ENCODE peak calls at places on chromosome 16, in five cellular contexts. One of them, this sample, is unnamed.

GRCh38 chr16:48831081-48831722 is 221.2 kb upstream of the N4BP1 start:
- DNase-seq in fibroblast of lung: no peak
- DNase-seq in brain microvascular endothelial cell: no peak
- DNase-seq in uterus: no peak
- DNase-seq in A549: peak
- DNase-seq in this sample: peak

GRCh38 chr16:67463691-67464090 is 17.3 kb downstream of the ATP6V0D1 start:
- DNase-seq in uterus: no peak
- DNase-seq in fibroblast of lung: no peak
- DNase-seq in A549: no peak
- DNase-seq in brain microvascular endothelial cell: no peak
- DNase-seq in this sample: no peak

GRCh38 chr16:61653544-61653943 is 382.7 kb downstream of the CDH8 start:
- DNase-seq in brain microvascular endothelial cell: no peak
- DNase-seq in A549: no peak
- DNase-seq in uterus: no peak
- DNase-seq in fibroblast of lung: no peak
- DNase-seq in this sample: no peak

GRCh38 chr16:19393226-19394074 is 24.2 kb upstream of the TMC5 start:
- DNase-seq in brain microvascular endothelial cell: peak
- DNase-seq in uterus: no peak
- DNase-seq in fibroblast of lung: peak
- DNase-seq in A549: peak
- DNase-seq in this sample: no peak

GRCh38 chr16:1150511-1150982 is 2.4 kb upstream of the CACNA1H start:
- DNase-seq in brain microvascular endothelial cell: peak
- DNase-seq in A549: peak
- DNase-seq in fibroblast of lung: peak
- DNase-seq in uterus: no peak
- DNase-seq in this sample: no peak

GRCh38 chr16:35252356-35252936 is 1793.0 kb downstream of the TP53TG3F start:
- DNase-seq in A549: no peak
- DNase-seq in fibroblast of lung: peak
- DNase-seq in brain microvascular endothelial cell: no peak
- DNase-seq in uterus: no peak
- DNase-seq in this sample: no peak

GRCh38 chr16:84453061-84453752 is 51.3 kb downstream of the MEAK7 start:
- DNase-seq in fibroblast of lung: no peak
- DNase-seq in uterus: no peak
- DNase-seq in A549: no peak
- DNase-seq in brain microvascular endothelial cell: no peak
- DNase-seq in this sample: no peak

GRCh38 chr16:22092143-22092933 is at the start of gene VWA3A:
- DNase-seq in A549: no peak
- DNase-seq in fibroblast of lung: peak
- DNase-seq in brain microvascular endothelial cell: peak
- DNase-seq in uterus: no peak
- DNase-seq in this sample: no peak

GRCh38 chr16:50446861-50447260 is 78.1 kb upstream of the BRD7 start:
- DNase-seq in fibroblast of lung: no peak
- DNase-seq in brain microvascular endothelial cell: no peak
- DNase-seq in A549: no peak
- DNase-seq in uterus: no peak
- DNase-seq in this sample: no peak

GRCh38 chr16:25199457-25199856 is 17.3 kb upstream of the AQP8 start:
- DNase-seq in brain microvascular endothelial cell: no peak
- DNase-seq in fibroblast of lung: no peak
- DNase-seq in uterus: no peak
- DNase-seq in A549: no peak
- DNase-seq in this sample: no peak

GRCh38 chr16:80656731-80657150 is 115.9 kb downstream of the DYNLRB2 start:
- DNase-seq in fibroblast of lung: no peak
- DNase-seq in brain microvascular endothelial cell: no peak
- DNase-seq in A549: no peak
- DNase-seq in uterus: no peak
- DNase-seq in this sample: no peak

GRCh38 chr16:23435500-23435899 is 17.5 kb downstream of the COG7 start:
- DNase-seq in brain microvascular endothelial cell: peak
- DNase-seq in A549: peak
- DNase-seq in fibroblast of lung: peak
- DNase-seq in uterus: peak
- DNase-seq in this sample: peak

GRCh38 chr16:17591655-17592405 is 121.1 kb upstream of the XYLT1 start:
- DNase-seq in uterus: no peak
- DNase-seq in brain microvascular endothelial cell: no peak
- DNase-seq in A549: no peak
- DNase-seq in fibroblast of lung: no peak
- DNase-seq in this sample: no peak

GRCh38 chr16:66150691-66151090 is 215.8 kb upstream of the CDH5 start:
- DNase-seq in uterus: no peak
- DNase-seq in fibroblast of lung: peak
- DNase-seq in A549: no peak
- DNase-seq in brain microvascular endothelial cell: no peak
- DNase-seq in this sample: no peak

GRCh38 chr16:50705436-50706110 is 12.2 kb downstream of the NOD2 start:
- DNase-seq in uterus: no peak
- DNase-seq in A549: no peak
- DNase-seq in brain microvascular endothelial cell: no peak
- DNase-seq in fibroblast of lung: no peak
- DNase-seq in this sample: no peak

GRCh38 chr16:52680993-52681392 is 134.1 kb upstream of the TOX3 start:
- DNase-seq in uterus: no peak
- DNase-seq in brain microvascular endothelial cell: no peak
- DNase-seq in A549: no peak
- DNase-seq in fibroblast of lung: no peak
- DNase-seq in this sample: no peak

GRCh38 chr16:86243571-86244154 is 266.7 kb upstream of the FOXF1 start:
- DNase-seq in uterus: no peak
- DNase-seq in A549: no peak
- DNase-seq in brain microvascular endothelial cell: no peak
- DNase-seq in fibroblast of lung: no peak
- DNase-seq in this sample: no peak

GRCh38 chr16:86245895-86246294 is 264.4 kb upstream of the FOXF1 start:
- DNase-seq in A549: no peak
- DNase-seq in brain microvascular endothelial cell: no peak
- DNase-seq in uterus: no peak
- DNase-seq in fibroblast of lung: no peak
- DNase-seq in this sample: no peak

GRCh38 chr16:86244936-86245335 is 265.4 kb upstream of the FOXF1 start:
- DNase-seq in brain microvascular endothelial cell: no peak
- DNase-seq in uterus: no peak
- DNase-seq in fibroblast of lung: no peak
- DNase-seq in A549: no peak
- DNase-seq in this sample: no peak

GRCh38 chr16:86244188-86244587 is 266.1 kb upstream of the FOXF1 start:
- DNase-seq in A549: no peak
- DNase-seq in fibroblast of lung: no peak
- DNase-seq in uterus: no peak
- DNase-seq in brain microvascular endothelial cell: no peak
- DNase-seq in this sample: no peak

GRCh38 chr16:86245351-86245750 is 265.0 kb upstream of the FOXF1 start:
- DNase-seq in fibroblast of lung: no peak
- DNase-seq in brain microvascular endothelial cell: no peak
- DNase-seq in uterus: no peak
- DNase-seq in A549: no peak
- DNase-seq in this sample: no peak
- H3K27ac ChIP-seq in fibroblast of lung: no peak
- H3K27ac ChIP-seq in brain microvascular endothelial cell: no peak
- H3K27ac ChIP-seq in uterus: no peak
- H3K27ac ChIP-seq in A549: no peak
- H3K27ac ChIP-seq in this sample: no peak

GRCh38 chr16:5042574-5043171 is 8.9 kb upstream of the NAGPA start:
- DNase-seq in uterus: no peak
- DNase-seq in fibroblast of lung: peak
- DNase-seq in A549: no peak
- DNase-seq in brain microvascular endothelial cell: peak
- DNase-seq in this sample: no peak
- TF ChIP-seq CTCF in uterus: no peak
- TF ChIP-seq CTCF in fibroblast of lung: no peak
- TF ChIP-seq CTCF in A549: no peak
- TF ChIP-seq CTCF in brain microvascular endothelial cell: peak
- TF ChIP-seq CTCF in this sample: no peak

GRCh38 chr16:75271441-75272096 is 20.1 kb upstream of the BCAR1 start:
- DNase-seq in brain microvascular endothelial cell: no peak
- DNase-seq in A549: no peak
- DNase-seq in fibroblast of lung: no peak
- DNase-seq in uterus: no peak
- DNase-seq in this sample: no peak
- H3K27ac ChIP-seq in brain microvascular endothelial cell: no peak
- H3K27ac ChIP-seq in A549: peak
- H3K27ac ChIP-seq in fibroblast of lung: peak
- H3K27ac ChIP-seq in uterus: no peak
- H3K27ac ChIP-seq in this sample: peak

DNA sequence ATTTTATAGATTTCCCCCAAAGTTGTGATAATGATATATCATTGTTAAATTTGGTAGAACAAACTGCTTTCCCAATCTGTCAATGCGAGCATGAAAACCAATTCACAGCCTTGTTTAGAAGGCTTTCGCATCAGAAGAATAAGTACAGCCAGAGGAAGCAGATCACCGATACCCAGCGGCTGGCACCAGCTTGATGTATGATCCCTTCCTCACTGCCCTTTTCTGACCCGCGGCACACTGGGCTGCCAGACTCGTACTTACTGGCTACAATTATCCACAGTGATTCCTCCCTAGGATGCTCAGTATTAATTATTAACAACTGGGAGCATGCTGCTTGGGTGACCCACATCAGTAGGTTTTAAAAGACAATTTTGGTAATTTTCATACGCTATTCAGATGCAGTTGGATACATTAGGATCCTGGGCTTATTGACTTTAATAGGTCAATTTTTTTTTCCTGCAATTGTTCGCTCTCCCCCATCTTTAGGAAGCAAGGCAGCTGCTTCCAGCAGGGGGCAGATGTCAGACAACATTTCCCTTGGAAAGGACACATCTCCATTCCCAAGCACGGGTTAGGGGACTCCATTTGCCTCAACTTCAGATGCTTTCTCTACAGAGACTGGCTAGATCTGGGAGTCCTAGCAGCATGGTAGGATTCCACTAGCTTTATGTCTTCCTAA is 582.7 kb upstream of the PSMD7 start:
- DNase-seq in A549: peak
- DNase-seq in fibroblast of lung: no peak
- DNase-seq in brain microvascular endothelial cell: peak
- DNase-seq in uterus: no peak
- DNase-seq in this sample: no peak
- TF ChIP-seq CTCF in A549: peak
- TF ChIP-seq CTCF in fibroblast of lung: peak
- TF ChIP-seq CTCF in brain microvascular endothelial cell: peak
- TF ChIP-seq CTCF in uterus: no peak
- TF ChIP-seq CTCF in this sample: peak

DNA sequence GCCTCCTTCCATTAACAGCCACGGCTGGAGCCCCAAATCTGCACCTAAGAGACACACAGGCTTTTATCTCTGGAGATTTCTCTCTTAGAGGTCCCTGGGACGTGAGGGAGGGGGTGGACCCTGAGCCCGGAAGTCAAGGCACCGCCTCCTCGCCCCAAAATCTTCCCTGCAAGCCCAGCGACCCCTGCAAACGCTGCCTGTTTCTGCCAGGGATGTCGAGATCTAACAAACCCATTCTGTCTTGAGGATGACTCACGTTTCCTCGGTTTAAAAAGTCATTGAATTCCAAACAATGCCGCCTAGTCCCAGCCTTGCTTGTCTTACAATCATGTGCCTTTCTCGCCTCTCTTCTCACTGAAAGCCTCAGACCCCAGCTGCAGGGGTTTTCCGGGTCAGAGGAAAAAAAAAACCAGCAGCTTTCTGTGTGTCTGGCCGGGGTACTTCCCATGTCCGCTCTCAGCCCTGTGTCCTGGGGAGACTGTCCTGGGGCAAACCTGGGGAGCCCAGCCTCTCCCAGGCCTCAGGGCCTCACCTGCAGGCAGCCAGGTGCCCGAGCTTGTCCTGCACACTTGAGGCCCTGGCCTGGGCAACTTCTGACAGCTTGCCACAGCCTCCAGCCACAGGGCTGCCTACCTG is 15.4 kb downstream of the ARL2BP start:
- DNase-seq in fibroblast of lung: peak
- DNase-seq in brain microvascular endothelial cell: peak
- DNase-seq in uterus: no peak
- DNase-seq in A549: no peak
- DNase-seq in this sample: peak
- H3K27ac ChIP-seq in fibroblast of lung: peak
- H3K27ac ChIP-seq in brain microvascular endothelial cell: peak
- H3K27ac ChIP-seq in uterus: peak
- H3K27ac ChIP-seq in A549: peak
- H3K27ac ChIP-seq in this sample: peak

GRCh38 chr16:81994485-81994884 is 16.8 kb downstream of the SDR42E1 start:
- DNase-seq in brain microvascular endothelial cell: no peak
- DNase-seq in fibroblast of lung: no peak
- DNase-seq in A549: peak
- DNase-seq in uterus: no peak
- DNase-seq in this sample: no peak
- TF ChIP-seq CTCF in brain microvascular endothelial cell: peak
- TF ChIP-seq CTCF in fibroblast of lung: no peak
- TF ChIP-seq CTCF in A549: no peak
- TF ChIP-seq CTCF in uterus: no peak
- TF ChIP-seq CTCF in this sample: no peak

This sample was measured in RWPE1.